ENCODE peak calls at places on chromosomes 1 and 21, in eight cellular contexts. V is gastrocnemius medialis, R is osteoblast, P is epithelial cell of esophagus, J is PC-3, M is fibroblast of pulmonary artery, S is heart left ventricle, B is GM12865. D is an unnamed sample.

GRCh38 chr1:102879439-102879993 is 228.8 kb downstream of the COL11A1 start:
- DNase-seq in V (no peak), R (peak; percentile 72), P (peak; percentile 93), J (peak; percentile 85), M (peak; percentile 85), S (no peak), B (no peak), D (peak; percentile 27)

GRCh38 chr1:244779410-244779809 is 56.0 kb upstream of the COX20 start:
- DNase-seq in V (no peak), R (peak; percentile 58), P (peak; percentile 22), J (peak; percentile 18), M (no peak), S (no peak), B (no peak), D (no peak)

GRCh38 chr1:88800382-88801051 is 90.8 kb downstream of the GTF2B start:
- DNase-seq in V (no peak), R (peak; percentile 41), P (peak; percentile 17), J (peak; percentile 64), M (peak; percentile 51), S (no peak), B (peak; percentile 3), D (no peak)

GRCh38 chr1:89809556-89809955 is 11.3 kb upstream of the LRRC8D start:
- DNase-seq in V (no peak), R (no peak), P (no peak), J (no peak), M (no peak), S (no peak), B (no peak), D (no peak)

GRCh38 chr1:16139473-16139962 is 16.4 kb downstream of the EPHA2 start:
- DNase-seq in V (no peak), R (peak; percentile 97), P (peak; percentile 68), J (peak; percentile 95), M (peak; percentile 76), S (no peak), B (no peak), D (peak; percentile 30)

GRCh38 chr1:27292111-27292510 is 29.9 kb upstream of the TMEM222 start:
- DNase-seq in V (no peak), R (peak; percentile 94), P (peak; percentile 30), J (peak; percentile 88), M (no peak), S (no peak), B (no peak), D (no peak)

GRCh38 chr1:11187936-11188335 is 1.2 kb upstream of the ANGPTL7 start:
- DNase-seq in V (no peak), R (no peak), P (no peak), J (no peak), M (no peak), S (no peak), B (no peak), D (no peak)

GRCh38 chr21:18245493-18245967 is 897 bp downstream of the CHODL start:
- DNase-seq in V (no peak), R (no peak), P (no peak), J (no peak), M (no peak), S (no peak), B (no peak), D (no peak)

GRCh38 chr1:202319381-202320080 is 22.2 kb downstream of the UBE2T start:
- DNase-seq in V (no peak), R (peak; percentile 35), P (peak; percentile 17), J (no peak), M (no peak), S (no peak), B (no peak), D (no peak)

GRCh38 chr21:26849428-26850115 is 4.4 kb upstream of the ADAMTS1 start:
- DNase-seq in V (no peak), R (no peak), P (peak; percentile 67), J (peak; percentile 74), M (peak; percentile 83), S (no peak), B (peak; percentile 39), D (peak; percentile 35)

GRCh38 chr1:230399321-230400006 is 26.7 kb downstream of the PGBD5 start:
- DNase-seq in V (no peak), R (no peak), P (no peak), J (no peak), M (no peak), S (no peak), B (no peak), D (no peak)

GRCh38 chr1:233549404-233549803 is 64.5 kb upstream of the KCNK1 start:
- DNase-seq in V (no peak), R (no peak), P (no peak), J (no peak), M (no peak), S (no peak), B (peak; percentile 15), D (no peak)

GRCh38 chr1:243263824-243264223 is 8.0 kb downstream of the SDCCAG8 start:
- DNase-seq in V (no peak), R (no peak), P (no peak), J (no peak), M (no peak), S (no peak), B (no peak), D (no peak)

GRCh38 chr21:37564924-37565529 is 198.5 kb downstream of the DYRK1A start:
- DNase-seq in V (no peak), R (no peak), P (no peak), J (peak; percentile 6), M (no peak), S (no peak), B (no peak), D (no peak)

GRCh38 chr21:37563641-37564340 is 197.2 kb downstream of the DYRK1A start:
- DNase-seq in V (peak; percentile 92), R (peak; percentile 97), P (peak; percentile 96), J (peak; percentile 96), M (peak; percentile 95), S (peak; percentile 96), B (peak; percentile 97), D (no peak)

GRCh38 chr21:37566790-37567725 is 200.5 kb downstream of the DYRK1A start:
- DNase-seq in V (peak; percentile 73), R (no peak), P (no peak), J (no peak), M (peak; percentile 62), S (no peak), B (no peak), D (no peak)

GRCh38 chr21:37564341-37564923 is 197.9 kb downstream of the DYRK1A start:
- DNase-seq in V (peak; percentile 86), R (peak; percentile 95), P (peak; percentile 99), J (peak; percentile 99), M (peak; percentile 98), S (peak; percentile 86), B (peak; percentile 76), D (peak; percentile 82)

GRCh38 chr21:37565530-37566223 is 199.1 kb downstream of the DYRK1A start:
- DNase-seq in V (no peak), R (no peak), P (no peak), J (no peak), M (no peak), S (no peak), B (no peak), D (no peak)
- H3K4me3 ChIP-seq in V (peak overlapping the region; percentile 80), R (peak overlapping the region; percentile 59), P (no peak overlapping the region), J (no peak overlapping the region), M (no peak overlapping the region), S (no peak overlapping the region), B (no peak overlapping the region), D (no peak overlapping the region)

DNA sequence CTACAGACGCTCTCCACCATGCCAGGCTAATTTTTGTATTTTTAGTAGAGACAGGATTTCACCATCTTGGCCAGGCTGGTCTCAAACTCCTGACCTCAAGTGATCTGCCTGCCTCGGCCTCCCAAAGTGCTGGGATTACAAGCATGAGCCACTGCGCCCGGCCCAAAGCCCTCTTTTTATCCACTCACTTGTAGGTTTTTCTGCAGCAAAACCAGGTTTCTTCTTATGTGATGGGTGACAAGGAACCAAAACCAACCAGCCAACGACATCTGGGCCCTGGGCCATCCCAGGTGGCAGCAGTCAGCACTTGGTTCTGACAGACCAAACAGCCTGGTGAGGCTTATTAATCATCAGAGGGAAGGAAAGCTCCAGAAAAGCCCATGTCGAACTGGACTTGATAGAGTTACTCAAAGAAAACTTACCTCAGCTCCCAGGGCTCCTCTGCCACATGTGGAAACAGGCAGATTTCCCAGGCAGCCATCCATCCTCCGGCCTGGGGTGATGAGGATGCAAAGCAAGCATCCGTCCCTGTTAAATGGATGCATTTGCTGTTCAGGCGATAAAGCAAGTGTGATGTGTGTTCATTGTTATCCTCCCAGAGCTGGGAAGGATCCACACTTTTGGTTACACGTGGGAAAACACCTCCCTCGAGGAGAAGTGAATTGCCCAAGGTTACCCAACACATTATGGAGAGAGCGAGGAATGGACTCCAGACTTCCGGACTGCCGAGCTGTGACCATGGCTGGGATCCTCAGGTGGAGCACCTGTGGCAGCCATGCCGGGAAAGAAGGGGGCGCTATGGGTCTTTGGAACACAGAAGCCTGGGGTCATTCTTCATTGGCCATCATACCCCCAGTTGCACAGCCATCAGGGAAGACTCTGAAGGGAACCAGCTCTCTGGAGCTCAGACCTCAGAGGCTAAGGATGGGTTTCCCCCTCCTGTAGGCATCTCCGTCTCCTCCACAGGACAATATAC is 118.8 kb downstream of the HUNK start:
- DNase-seq in V (no peak), R (no peak), P (no peak), J (no peak), M (no peak), S (no peak), B (no peak), D (no peak)
- TF ChIP-seq CTCF in V (no peak), R (no peak), P (no peak), J (no peak), M (no peak), S (no peak), B (no peak), D (no peak)

DNA sequence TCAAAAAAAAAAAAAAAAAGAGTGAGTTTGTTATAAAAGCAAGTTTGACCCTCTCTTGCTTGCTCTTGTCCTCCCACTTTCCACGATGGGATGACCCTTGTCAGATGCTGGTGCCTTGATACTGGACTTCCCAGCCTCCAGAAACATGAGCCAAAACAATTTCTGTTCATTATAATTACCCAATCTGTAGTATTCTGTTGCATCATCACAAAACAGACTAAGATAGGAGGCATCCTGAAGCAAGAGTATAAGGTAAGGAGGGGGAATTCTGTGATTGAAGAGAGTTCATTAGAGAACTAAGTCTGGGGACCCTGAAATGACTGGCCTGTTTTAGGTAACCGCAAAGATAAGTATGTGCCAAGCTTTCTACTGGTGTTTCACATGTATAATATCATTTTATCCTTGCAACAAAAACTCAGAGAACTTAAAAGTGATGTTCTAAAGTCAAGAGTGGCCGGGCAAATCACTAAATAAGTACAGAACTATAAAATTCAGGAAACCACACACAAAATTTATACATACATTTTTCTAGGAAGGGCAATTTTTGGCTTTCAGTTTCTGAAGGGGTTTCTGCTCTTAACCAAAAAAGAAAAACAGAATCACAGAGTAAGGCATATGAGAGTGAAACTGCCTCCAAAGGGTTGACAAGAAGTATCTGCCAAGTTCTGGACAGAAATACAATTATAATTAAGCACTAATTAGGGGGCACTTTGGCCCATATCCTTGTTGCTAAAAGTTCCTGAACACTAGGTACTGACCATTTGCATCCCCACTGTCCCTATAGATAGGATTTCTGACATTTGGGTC is 14.0 kb downstream of the DNALI1 start:
- DNase-seq in V (no peak), R (no peak), P (no peak), J (no peak), M (no peak), S (no peak), B (no peak), D (no peak)
- H3K4me3 ChIP-seq in V (no peak overlapping the region), R (no peak overlapping the region), P (no peak overlapping the region), J (no peak overlapping the region), M (no peak overlapping the region), S (no peak overlapping the region), B (no peak overlapping the region), D (no peak overlapping the region)

DNA sequence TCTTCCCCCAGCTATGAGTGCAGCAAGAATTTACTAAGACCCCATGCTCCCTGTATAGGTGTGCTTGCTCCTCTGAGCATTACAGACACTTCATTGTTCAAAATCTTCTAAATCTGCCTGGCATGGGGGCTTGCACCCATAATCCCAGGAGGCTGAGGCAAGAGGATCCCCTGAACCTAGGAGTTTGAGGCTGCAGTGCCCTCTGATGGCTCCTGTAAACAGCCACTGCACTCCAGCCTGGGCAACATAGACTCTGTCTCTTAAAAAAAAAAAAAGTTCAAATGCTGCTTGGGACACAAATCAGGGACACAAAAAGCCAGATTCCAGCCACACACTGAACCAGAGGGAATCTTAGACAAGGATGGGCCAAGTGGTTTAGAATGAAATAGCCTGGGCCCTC is 3.4 kb upstream of the ACOT7 start:
- DNase-seq in V (no peak), R (no peak), P (no peak), J (peak; percentile 45), M (no peak), S (peak; percentile 4), B (no peak), D (no peak)
- TF ChIP-seq CTCF in V (no peak), R (peak; percentile 16), P (peak; percentile 56), J (peak; percentile 69), M (peak; percentile 11), S (no peak), B (no peak), D (peak; percentile 49)